ENCODE peak calls at places on chromosome 14, in ten cellular contexts. One of them, this sample, is unnamed.

GRCh38 chr14:39406560-39406959 is 25.7 kb downstream of the FBXO33 start:
- DNase-seq in PC-9: no peak
- DNase-seq in AG10803: peak
- DNase-seq in lower lobe of right lung: no peak
- DNase-seq in astrocyte: no peak
- DNase-seq in DND-41: no peak
- DNase-seq in fibroblast of lung: no peak
- DNase-seq in fibroblast of the aortic adventitia: no peak
- DNase-seq in astrocyte of the spinal cord: no peak
- DNase-seq in choroid plexus epithelial cell: no peak
- DNase-seq in this sample: no peak

GRCh38 chr14:61042220-61042619 is 61.2 kb downstream of the SLC38A6 start:
- DNase-seq in astrocyte of the spinal cord: no peak
- DNase-seq in astrocyte: no peak
- DNase-seq in choroid plexus epithelial cell: no peak
- DNase-seq in fibroblast of lung: no peak
- DNase-seq in PC-9: no peak
- DNase-seq in lower lobe of right lung: no peak
- DNase-seq in fibroblast of the aortic adventitia: no peak
- DNase-seq in AG10803: no peak
- DNase-seq in DND-41: no peak
- DNase-seq in this sample: no peak

GRCh38 chr14:20512139-20512905 is 7.0 kb downstream of the RNASE10 start:
- DNase-seq in fibroblast of lung: no peak
- DNase-seq in PC-9: no peak
- DNase-seq in astrocyte of the spinal cord: no peak
- DNase-seq in astrocyte: no peak
- DNase-seq in AG10803: no peak
- DNase-seq in lower lobe of right lung: no peak
- DNase-seq in choroid plexus epithelial cell: no peak
- DNase-seq in fibroblast of the aortic adventitia: no peak
- DNase-seq in DND-41: no peak
- DNase-seq in this sample: peak

GRCh38 chr14:90518941-90519256 is 122.1 kb downstream of the CALM1 start:
- DNase-seq in fibroblast of the aortic adventitia: no peak
- DNase-seq in DND-41: peak
- DNase-seq in lower lobe of right lung: peak
- DNase-seq in AG10803: peak
- DNase-seq in astrocyte of the spinal cord: no peak
- DNase-seq in choroid plexus epithelial cell: peak
- DNase-seq in astrocyte: no peak
- DNase-seq in fibroblast of lung: no peak
- DNase-seq in PC-9: no peak
- DNase-seq in this sample: peak

GRCh38 chr14:44154446-44154845 is 352.6 kb downstream of the FSCB start:
- DNase-seq in astrocyte of the spinal cord: no peak
- DNase-seq in DND-41: no peak
- DNase-seq in AG10803: no peak
- DNase-seq in choroid plexus epithelial cell: no peak
- DNase-seq in lower lobe of right lung: no peak
- DNase-seq in astrocyte: no peak
- DNase-seq in PC-9: no peak
- DNase-seq in fibroblast of lung: no peak
- DNase-seq in fibroblast of the aortic adventitia: no peak
- DNase-seq in this sample: no peak

GRCh38 chr14:32254952-32255679 is 52.0 kb upstream of the RNU6-8 start:
- DNase-seq in lower lobe of right lung: no peak
- DNase-seq in AG10803: peak
- DNase-seq in choroid plexus epithelial cell: peak
- DNase-seq in astrocyte of the spinal cord: peak
- DNase-seq in DND-41: peak
- DNase-seq in astrocyte: peak
- DNase-seq in PC-9: peak
- DNase-seq in fibroblast of lung: peak
- DNase-seq in fibroblast of the aortic adventitia: peak
- DNase-seq in this sample: peak

GRCh38 chr14:92280554-92281262 is 42.3 kb upstream of the SLC24A4 start:
- DNase-seq in astrocyte of the spinal cord: no peak
- DNase-seq in AG10803: no peak
- DNase-seq in DND-41: peak
- DNase-seq in fibroblast of the aortic adventitia: no peak
- DNase-seq in choroid plexus epithelial cell: peak
- DNase-seq in lower lobe of right lung: no peak
- DNase-seq in fibroblast of lung: no peak
- DNase-seq in astrocyte: no peak
- DNase-seq in PC-9: no peak
- DNase-seq in this sample: no peak

GRCh38 chr14:23539867-23540469 is 11.6 kb downstream of the ZFHX2 start:
- DNase-seq in astrocyte of the spinal cord: no peak
- DNase-seq in choroid plexus epithelial cell: no peak
- DNase-seq in fibroblast of the aortic adventitia: no peak
- DNase-seq in lower lobe of right lung: no peak
- DNase-seq in DND-41: no peak
- DNase-seq in astrocyte: no peak
- DNase-seq in AG10803: no peak
- DNase-seq in PC-9: no peak
- DNase-seq in fibroblast of lung: no peak
- DNase-seq in this sample: no peak

GRCh38 chr14:87934185-87934584 is 58.8 kb downstream of the GALC start:
- DNase-seq in astrocyte of the spinal cord: no peak
- DNase-seq in choroid plexus epithelial cell: peak
- DNase-seq in fibroblast of lung: peak
- DNase-seq in fibroblast of the aortic adventitia: no peak
- DNase-seq in AG10803: no peak
- DNase-seq in DND-41: no peak
- DNase-seq in astrocyte: no peak
- DNase-seq in PC-9: no peak
- DNase-seq in lower lobe of right lung: no peak
- DNase-seq in this sample: no peak

GRCh38 chr14:99603471-99603933 is 505 bp downstream of the CCDC85C start:
- DNase-seq in fibroblast of the aortic adventitia: peak
- DNase-seq in lower lobe of right lung: no peak
- DNase-seq in DND-41: peak
- DNase-seq in AG10803: peak
- DNase-seq in fibroblast of lung: peak
- DNase-seq in astrocyte: peak
- DNase-seq in astrocyte of the spinal cord: peak
- DNase-seq in choroid plexus epithelial cell: peak
- DNase-seq in PC-9: no peak
- DNase-seq in this sample: peak

GRCh38 chr14:77707355-77707723 is 484 bp downstream of the ALKBH1 start:
- DNase-seq in fibroblast of the aortic adventitia: peak
- DNase-seq in astrocyte: peak
- DNase-seq in AG10803: peak
- DNase-seq in astrocyte of the spinal cord: peak
- DNase-seq in choroid plexus epithelial cell: peak
- DNase-seq in lower lobe of right lung: no peak
- DNase-seq in PC-9: peak
- DNase-seq in DND-41: no peak
- DNase-seq in fibroblast of lung: peak
- DNase-seq in this sample: peak

GRCh38 chr14:53670701-53671100 is 285.9 kb downstream of the BMP4 start:
- DNase-seq in astrocyte: peak
- DNase-seq in astrocyte of the spinal cord: peak
- DNase-seq in lower lobe of right lung: no peak
- DNase-seq in PC-9: no peak
- DNase-seq in fibroblast of lung: peak
- DNase-seq in choroid plexus epithelial cell: peak
- DNase-seq in AG10803: peak
- DNase-seq in fibroblast of the aortic adventitia: peak
- DNase-seq in DND-41: no peak
- DNase-seq in this sample: peak

GRCh38 chr14:97657609-97658008 is 860.4 kb downstream of the VRK1 start:
- DNase-seq in fibroblast of the aortic adventitia: no peak
- DNase-seq in fibroblast of lung: no peak
- DNase-seq in lower lobe of right lung: no peak
- DNase-seq in PC-9: no peak
- DNase-seq in astrocyte: no peak
- DNase-seq in AG10803: no peak
- DNase-seq in DND-41: no peak
- DNase-seq in choroid plexus epithelial cell: no peak
- DNase-seq in astrocyte of the spinal cord: no peak
- DNase-seq in this sample: no peak

GRCh38 chr14:97655169-97655948 is 858.2 kb downstream of the VRK1 start:
- DNase-seq in AG10803: no peak
- DNase-seq in astrocyte: no peak
- DNase-seq in DND-41: peak
- DNase-seq in choroid plexus epithelial cell: no peak
- DNase-seq in PC-9: no peak
- DNase-seq in fibroblast of the aortic adventitia: no peak
- DNase-seq in astrocyte of the spinal cord: no peak
- DNase-seq in lower lobe of right lung: no peak
- DNase-seq in fibroblast of lung: no peak
- DNase-seq in this sample: no peak
- TF ChIP-seq CTCF in AG10803: no peak
- TF ChIP-seq CTCF in astrocyte: no peak
- TF ChIP-seq CTCF in DND-41: no peak
- TF ChIP-seq CTCF in choroid plexus epithelial cell: no peak
- TF ChIP-seq CTCF in PC-9: no peak
- TF ChIP-seq CTCF in fibroblast of the aortic adventitia: no peak
- TF ChIP-seq CTCF in astrocyte of the spinal cord: no peak
- TF ChIP-seq CTCF in lower lobe of right lung: no peak
- TF ChIP-seq CTCF in fibroblast of lung: no peak
- TF ChIP-seq CTCF in this sample: no peak

GRCh38 chr14:74963705-74964271 is 8.4 kb upstream of the PGF start:
- DNase-seq in fibroblast of lung: peak
- DNase-seq in PC-9: peak
- DNase-seq in AG10803: peak
- DNase-seq in fibroblast of the aortic adventitia: peak
- DNase-seq in astrocyte of the spinal cord: peak
- DNase-seq in choroid plexus epithelial cell: peak
- DNase-seq in lower lobe of right lung: no peak
- DNase-seq in DND-41: no peak
- DNase-seq in astrocyte: peak
- DNase-seq in this sample: peak
- H3K4me3 ChIP-seq in fibroblast of lung: no peak
- H3K4me3 ChIP-seq in PC-9: no peak
- H3K4me3 ChIP-seq in AG10803: no peak
- H3K4me3 ChIP-seq in fibroblast of the aortic adventitia: no peak
- H3K4me3 ChIP-seq in astrocyte of the spinal cord: no peak
- H3K4me3 ChIP-seq in choroid plexus epithelial cell: no peak
- H3K4me3 ChIP-seq in lower lobe of right lung: no peak
- H3K4me3 ChIP-seq in DND-41: no peak
- H3K4me3 ChIP-seq in astrocyte: no peak
- H3K4me3 ChIP-seq in this sample: no peak

DNA sequence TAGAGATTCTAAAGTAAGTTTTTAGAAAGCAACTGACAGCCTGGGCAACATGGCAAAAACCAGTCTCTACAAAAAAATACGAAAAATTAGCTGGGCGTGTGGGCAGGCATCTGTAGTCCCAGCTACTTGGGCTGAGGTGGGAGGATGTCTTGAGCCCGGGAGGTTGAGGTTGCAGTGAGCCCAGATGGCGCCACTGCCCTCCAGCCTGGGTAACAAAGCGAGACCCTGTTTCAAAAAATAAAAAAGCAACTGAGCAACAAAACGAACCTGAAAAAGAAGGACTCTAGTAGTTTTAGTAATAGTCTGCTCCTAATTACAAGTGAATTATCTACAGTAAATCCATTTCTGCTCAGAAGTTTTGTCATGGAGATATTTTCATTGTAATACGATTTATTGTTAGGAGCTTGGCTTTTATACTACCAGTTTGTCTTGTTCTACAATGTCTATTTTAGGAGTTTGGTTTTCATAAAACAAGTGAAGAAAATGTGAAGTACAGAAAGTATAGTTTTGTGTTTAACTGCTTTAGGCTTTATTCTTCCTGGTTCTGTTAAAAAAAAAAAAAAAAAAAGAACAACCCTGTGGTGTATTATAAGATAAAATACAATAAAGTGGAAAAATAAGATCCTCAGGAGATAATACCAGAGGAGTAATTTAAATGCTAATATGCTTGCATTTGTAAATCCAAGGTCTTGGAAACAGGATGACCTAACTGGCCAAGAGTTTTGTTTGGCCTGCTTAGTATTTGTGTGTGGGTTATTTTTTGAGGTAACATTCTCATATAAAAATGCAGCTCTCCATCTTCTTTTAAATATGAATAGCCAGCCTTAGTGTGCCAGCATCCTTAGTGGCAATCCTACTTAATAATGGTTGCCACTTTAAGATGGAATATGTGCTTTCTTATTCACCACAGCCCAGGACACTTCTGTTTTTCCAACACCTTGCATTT is 2.8 kb downstream of the TMX1 start:
- DNase-seq in choroid plexus epithelial cell: no peak
- DNase-seq in fibroblast of lung: peak
- DNase-seq in DND-41: peak
- DNase-seq in astrocyte: no peak
- DNase-seq in fibroblast of the aortic adventitia: no peak
- DNase-seq in PC-9: no peak
- DNase-seq in AG10803: no peak
- DNase-seq in lower lobe of right lung: no peak
- DNase-seq in astrocyte of the spinal cord: no peak
- DNase-seq in this sample: no peak
- TF ChIP-seq CTCF in choroid plexus epithelial cell: peak
- TF ChIP-seq CTCF in fibroblast of lung: no peak
- TF ChIP-seq CTCF in DND-41: peak
- TF ChIP-seq CTCF in astrocyte: no peak
- TF ChIP-seq CTCF in fibroblast of the aortic adventitia: no peak
- TF ChIP-seq CTCF in PC-9: no peak
- TF ChIP-seq CTCF in AG10803: no peak
- TF ChIP-seq CTCF in lower lobe of right lung: no peak
- TF ChIP-seq CTCF in astrocyte of the spinal cord: peak
- TF ChIP-seq CTCF in this sample: no peak

GRCh38 chr14:103905861-103906456 is 22.3 kb upstream of the TDRD9 start:
- DNase-seq in DND-41: peak
- DNase-seq in PC-9: no peak
- DNase-seq in choroid plexus epithelial cell: no peak
- DNase-seq in lower lobe of right lung: peak
- DNase-seq in fibroblast of lung: no peak
- DNase-seq in AG10803: no peak
- DNase-seq in astrocyte of the spinal cord: no peak
- DNase-seq in fibroblast of the aortic adventitia: no peak
- DNase-seq in astrocyte: no peak
- DNase-seq in this sample: no peak

GRCh38 chr14:103910984-103911383 is 17.3 kb upstream of the TDRD9 start:
- DNase-seq in fibroblast of the aortic adventitia: no peak
- DNase-seq in AG10803: no peak
- DNase-seq in fibroblast of lung: no peak
- DNase-seq in DND-41: no peak
- DNase-seq in astrocyte of the spinal cord: no peak
- DNase-seq in choroid plexus epithelial cell: no peak
- DNase-seq in PC-9: no peak
- DNase-seq in lower lobe of right lung: peak
- DNase-seq in astrocyte: no peak
- DNase-seq in this sample: no peak

GRCh38 chr14:103909531-103910261 is 18.6 kb upstream of the TDRD9 start:
- DNase-seq in lower lobe of right lung: peak
- DNase-seq in DND-41: no peak
- DNase-seq in choroid plexus epithelial cell: no peak
- DNase-seq in fibroblast of the aortic adventitia: no peak
- DNase-seq in astrocyte of the spinal cord: no peak
- DNase-seq in PC-9: no peak
- DNase-seq in fibroblast of lung: no peak
- DNase-seq in AG10803: no peak
- DNase-seq in astrocyte: no peak
- DNase-seq in this sample: no peak

GRCh38 chr14:103910262-103910935 is 17.9 kb upstream of the TDRD9 start:
- DNase-seq in astrocyte: peak
- DNase-seq in DND-41: peak
- DNase-seq in AG10803: peak
- DNase-seq in fibroblast of lung: peak
- DNase-seq in fibroblast of the aortic adventitia: peak
- DNase-seq in choroid plexus epithelial cell: peak
- DNase-seq in astrocyte of the spinal cord: peak
- DNase-seq in PC-9: peak
- DNase-seq in lower lobe of right lung: peak
- DNase-seq in this sample: peak

GRCh38 chr14:103908580-103908979 is 19.7 kb upstream of the TDRD9 start:
- DNase-seq in choroid plexus epithelial cell: no peak
- DNase-seq in lower lobe of right lung: no peak
- DNase-seq in fibroblast of the aortic adventitia: no peak
- DNase-seq in astrocyte: no peak
- DNase-seq in PC-9: no peak
- DNase-seq in DND-41: no peak
- DNase-seq in AG10803: no peak
- DNase-seq in astrocyte of the spinal cord: no peak
- DNase-seq in fibroblast of lung: no peak
- DNase-seq in this sample: no peak
- H3K4me3 ChIP-seq in choroid plexus epithelial cell: no peak
- H3K4me3 ChIP-seq in lower lobe of right lung: no peak
- H3K4me3 ChIP-seq in fibroblast of the aortic adventitia: no peak
- H3K4me3 ChIP-seq in astrocyte: no peak
- H3K4me3 ChIP-seq in PC-9: no peak
- H3K4me3 ChIP-seq in DND-41: no peak
- H3K4me3 ChIP-seq in AG10803: no peak
- H3K4me3 ChIP-seq in astrocyte of the spinal cord: no peak
- H3K4me3 ChIP-seq in fibroblast of lung: no peak
- H3K4me3 ChIP-seq in this sample: no peak